ENCODE peak calls at places on chromosomes 5 and 9, in six cellular contexts. E is transverse colon, T is GM23338, O is endothelial cell of umbilical vein, D is suprapubic skin, F is HCT116. C is an unnamed sample. For H3K36me3, the result is how much of the 10 kb centered on the place peaks cover.

GRCh38 chr5:154138701-154139100 is 51.8 kb upstream of the GALNT10 start:
- DNase-seq in E (no peak), F (no peak), T (no peak), O (no peak), D (no peak), C (no peak)

GRCh38 chr9:97299809-97300414 is 7.5 kb upstream of the CCDC180 start:
- DNase-seq in E (no peak), D (no peak), O (no peak), T (no peak), F (no peak), C (no peak)

GRCh38 chr5:58016329-58016728 is 443.6 kb downstream of the PLK2 start:
- DNase-seq in E (no peak), D (no peak), O (no peak), T (no peak), F (no peak), C (no peak)

GRCh38 chr5:116508835-116509234 is 65.8 kb downstream of the SEMA6A start:
- DNase-seq in O (no peak), D (no peak), F (no peak), E (no peak), T (no peak), C (no peak)

GRCh38 chr5:172920447-172920849 is 38.8 kb upstream of the RPL26L1 start:
- DNase-seq in O (no peak), D (no peak), F (no peak), E (no peak), T (no peak), C (no peak)

GRCh38 chr9:128150594-128151342 is 1.5 kb downstream of the LCN2 start:
- DNase-seq in T (peak), D (no peak), O (no peak), F (peak), E (peak), C (peak)

GRCh38 chr9:85876628-85877027 is 64.3 kb upstream of the NAA35 start:
- DNase-seq in T (no peak), D (no peak), O (no peak), E (no peak), F (no peak), C (no peak)

GRCh38 chr5:81420039-81420667 is 26.2 kb upstream of the ACOT12 start:
- DNase-seq in D (no peak), E (no peak), T (no peak), F (peak), O (peak), C (no peak)

GRCh38 chr5:52073993-52074689 is 690.9 kb downstream of the ISL1 start:
- DNase-seq in O (no peak), D (no peak), F (no peak), T (no peak), E (no peak), C (no peak)

GRCh38 chr5:178365501-178366440 is 133.2 kb upstream of the PHYKPL start:
- DNase-seq in F (no peak), D (no peak), T (no peak), E (no peak), O (no peak), C (peak)

DNA sequence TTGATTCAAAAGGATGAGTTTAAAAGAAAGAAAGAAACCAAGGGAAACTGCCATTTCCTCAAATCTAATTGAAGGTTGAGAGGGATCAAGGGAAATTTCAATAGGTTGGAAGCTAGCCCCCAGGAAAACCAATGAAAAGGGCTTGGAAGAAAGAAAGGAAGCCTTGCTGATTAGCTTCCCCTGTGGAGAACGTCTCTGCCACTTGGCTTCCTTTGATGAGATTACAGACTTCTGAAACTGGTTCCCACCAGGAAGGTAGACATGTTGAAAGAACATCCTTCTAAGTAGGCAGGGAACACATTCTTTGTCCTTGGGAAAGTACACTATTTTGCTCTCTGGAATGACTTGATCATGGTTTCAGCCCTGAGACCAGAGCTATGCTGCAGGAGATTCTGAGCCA is 65.5 kb upstream of the DMRTA1 start:
- DNase-seq in F (no peak), E (no peak), D (no peak), T (no peak), O (no peak), C (no peak)
- H3K36me3 ChIP-seq in F (under half), E (under half), D (under half), T (under half), O (under half), C (under half)

DNA sequence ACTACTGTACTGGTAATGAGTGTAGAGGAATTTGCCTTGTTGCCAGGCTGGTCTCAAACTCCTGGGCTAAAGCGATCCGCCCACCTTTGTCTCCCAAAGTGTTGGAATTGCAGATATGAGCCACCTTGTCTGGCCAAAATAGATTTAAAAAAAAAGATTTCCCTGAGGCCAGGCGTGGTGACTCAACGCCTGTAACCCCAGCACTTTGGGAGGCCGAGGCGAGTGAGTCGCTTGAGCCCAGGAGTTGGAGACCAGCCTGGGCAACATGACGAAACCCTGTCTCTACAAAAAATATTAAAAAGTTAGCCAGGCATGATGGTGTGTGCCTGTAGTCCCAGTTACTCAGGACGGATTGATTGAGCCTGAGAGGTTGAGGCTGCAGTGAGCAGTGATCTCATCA is 62.5 kb downstream of the IPO11 start:
- DNase-seq in T (no peak), F (peak), E (no peak), D (no peak), O (no peak), C (no peak)
- TF ChIP-seq POLR2AphosphoS5 in T (no peak), F (no peak), E (no peak), D (no peak), O (no peak), C (no peak)

DNA sequence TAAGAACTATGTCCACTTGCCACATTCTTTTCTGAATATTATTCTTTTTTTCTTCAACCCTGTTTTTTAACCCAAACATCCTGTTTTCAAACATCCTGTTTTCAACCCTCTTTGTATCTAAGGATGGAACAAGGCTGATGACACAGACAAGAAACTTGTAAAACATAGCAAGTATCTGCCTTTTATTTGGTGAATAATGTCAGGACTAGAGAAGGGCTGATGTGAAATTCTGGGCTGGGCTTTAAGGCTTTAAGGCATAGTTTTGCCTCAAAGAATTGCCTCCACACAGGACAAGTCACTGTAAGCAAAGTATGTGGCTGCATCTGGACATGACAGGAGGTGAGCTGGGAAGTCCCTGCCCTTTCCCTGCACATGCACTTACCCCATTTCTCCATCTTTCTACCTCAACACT is 42.5 kb upstream of the RIC1 start:
- DNase-seq in O (no peak), D (no peak), F (no peak), E (no peak), T (no peak), C (no peak)
- H3K27ac ChIP-seq in O (peak), D (no peak), F (no peak), E (no peak), T (no peak), C (peak)

GRCh38 chr5:169707714-169708113 is 70.6 kb downstream of the DOCK2 start:
- DNase-seq in F (no peak), E (no peak), D (no peak), T (no peak), O (no peak), C (no peak)
- H3K36me3 ChIP-seq in F (under half), E (under half), D (under half), T (under half), O (under half), C (under half)

GRCh38 chr5:19940192-19940591 is 47.8 kb downstream of the CDH18 start:
- DNase-seq in T (no peak), D (no peak), O (no peak), F (no peak), E (no peak), C (no peak)
- TF ChIP-seq POLR2AphosphoS5 in T (no peak), D (no peak), O (no peak), F (no peak), E (no peak), C (no peak)

GRCh38 chr9:98495530-98495929 is 213.2 kb downstream of the GABBR2 start:
- DNase-seq in T (no peak), O (no peak), E (no peak), D (peak), F (no peak), C (no peak)

GRCh38 chr9:98491778-98492177 is 217.0 kb downstream of the GABBR2 start:
- DNase-seq in O (no peak), F (no peak), E (no peak), D (peak), T (no peak), C (no peak)

GRCh38 chr9:98488578-98489312 is 220.0 kb downstream of the GABBR2 start:
- DNase-seq in T (peak), D (no peak), O (no peak), F (no peak), E (no peak), C (no peak)

GRCh38 chr9:98494852-98495251 is 213.9 kb downstream of the GABBR2 start:
- DNase-seq in D (peak), O (no peak), F (no peak), T (no peak), E (no peak), C (no peak)

DNA sequence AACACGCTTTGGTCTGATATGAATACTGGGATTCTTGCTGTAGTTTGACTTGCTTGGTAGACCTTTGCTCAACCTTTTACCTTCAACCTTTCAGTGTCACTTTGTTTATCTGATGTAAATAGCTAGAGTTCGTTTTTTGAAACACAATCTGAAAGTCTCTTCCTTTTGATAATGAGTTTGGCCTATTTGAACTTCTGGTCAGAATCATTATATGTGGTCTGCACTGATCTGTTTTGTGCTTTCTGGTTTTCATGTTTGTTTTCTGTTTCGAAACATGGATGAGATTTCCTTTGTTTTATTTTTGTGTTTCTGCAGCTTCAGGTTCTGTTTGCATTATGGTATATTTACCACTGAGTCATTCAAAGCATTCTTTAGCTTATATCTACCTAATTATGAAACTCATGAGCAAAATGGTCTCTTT is 217.5 kb downstream of the GABBR2 start:
- DNase-seq in T (no peak), E (no peak), D (no peak), F (no peak), O (no peak), C (no peak)
- H3K27ac ChIP-seq in T (no peak), E (no peak), D (no peak), F (no peak), O (no peak), C (no peak)